ENCODE peak calls at places on chromosome 11, in nine cellular contexts. O is nephron progenitor cell, T is tibial artery, S is colonic mucosa, Y is OCI-LY7, U is tibial nerve, D is A549, A is body of pancreas, J is right lobe of liver. W is an unnamed sample.
A peak's percentile ranks its signal among the peaks of the same experiment; 100 is the strongest.

GRCh38 chr11:29135504-29135903 is 881.3 kb downstream of the KCNA4 start:
- DNase-seq in A (no peak), U (no peak), J (no peak), O (no peak), S (no peak), T (no peak), D (no peak), Y (no peak), W (no peak)

GRCh38 chr11:43987384-43988039 is 45.1 kb downstream of the C11orf96 start:
- DNase-seq in A (peak; percentile 78), Y (no peak), O (peak; percentile 35), D (no peak), J (peak; percentile 86), U (peak; percentile 74), S (peak; percentile 68), T (peak; percentile 97), W (no peak)

GRCh38 chr11:102118937-102119336 is 8.7 kb downstream of the YAP1 start:
- DNase-seq in J (no peak), Y (no peak), T (no peak), A (no peak), O (peak; percentile 31), D (no peak), U (no peak), S (no peak), W (peak; percentile 70)

GRCh38 chr11:112223754-112224532 is 2.3 kb upstream of the PTS start:
- DNase-seq in D (no peak), T (no peak), S (no peak), O (no peak), J (no peak), Y (no peak), A (no peak), U (no peak), W (no peak)

GRCh38 chr11:33885338-33886005 is 6.4 kb downstream of the LMO2 start:
- DNase-seq in D (no peak), Y (no peak), U (no peak), S (no peak), T (no peak), A (no peak), O (no peak), J (no peak), W (no peak)

GRCh38 chr11:69444381-69445130 is 36.9 kb upstream of the LINC01488 start:
- DNase-seq in Y (no peak), J (no peak), T (peak; percentile 85), O (peak; percentile 60), U (peak; percentile 39), S (peak; percentile 41), A (peak; percentile 70), D (no peak), W (peak; percentile 91)

GRCh38 chr11:108624196-108624925 is 30.8 kb upstream of the EXPH5 start:
- DNase-seq in S (peak; percentile 68), U (no peak), D (no peak), J (no peak), A (no peak), T (no peak), O (no peak), Y (no peak), W (no peak)

GRCh38 chr11:60905551-60906113 is 753 bp downstream of the PRPF19 start:
- DNase-seq in S (peak; percentile 44), O (no peak), J (no peak), D (no peak), U (no peak), A (peak; percentile 41), T (no peak), Y (peak; percentile 29), W (no peak)

GRCh38 chr11:70073188-70073817 is 4.8 kb upstream of the ANO1 start:
- DNase-seq in A (no peak), U (no peak), T (no peak), J (peak; percentile 35), D (no peak), O (no peak), Y (no peak), S (no peak), W (peak; percentile 77)

GRCh38 chr11:133710681-133711240 is 134.6 kb downstream of the SPATA19 start:
- DNase-seq in U (no peak), J (no peak), D (no peak), Y (no peak), S (no peak), O (no peak), T (no peak), A (no peak), W (no peak)

GRCh38 chr11:405323-405975 is 9.3 kb downstream of the SIGIRR start:
- DNase-seq in S (peak; percentile 44), A (no peak), O (no peak), T (peak; percentile 75), D (no peak), J (peak; percentile 93), U (no peak), Y (no peak), W (no peak)
- TF ChIP-seq CTCF in S (no peak), A (peak; percentile 4), O (no peak), T (no peak), D (peak; percentile 8), J (peak; percentile 52), U (no peak), Y (no peak), W (peak; percentile 13)

GRCh38 chr11:72497731-72498130 is 63.4 kb upstream of the CLPB start:
- DNase-seq in T (no peak), O (no peak), S (no peak), D (no peak), J (no peak), U (no peak), A (no peak), Y (no peak), W (no peak)
- TF ChIP-seq CTCF in T (no peak), O (no peak), S (no peak), D (no peak), J (no peak), U (no peak), A (no peak), Y (no peak), W (no peak)

DNA sequence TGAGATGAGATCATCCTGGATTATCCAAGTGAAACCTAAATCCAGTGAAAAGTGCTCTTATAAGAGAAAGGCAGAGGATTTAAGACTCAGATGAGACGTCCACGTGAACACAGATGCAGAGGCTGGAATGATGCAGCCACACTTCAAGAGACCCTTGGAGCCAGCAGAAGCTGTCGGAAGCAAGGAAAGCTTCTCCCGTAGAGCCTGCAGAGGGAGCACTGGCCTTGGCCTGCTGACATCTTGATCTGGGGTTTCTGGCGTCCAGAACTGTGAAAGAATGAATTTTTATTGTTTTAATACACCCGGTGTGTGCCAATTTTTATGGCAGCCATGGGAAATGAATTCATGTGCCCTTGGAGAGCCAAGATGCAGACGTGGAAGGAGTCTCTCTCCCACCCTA is 407.0 kb upstream of the B3GAT1 start:
- DNase-seq in D (no peak), Y (no peak), O (no peak), J (no peak), A (no peak), U (no peak), T (no peak), S (no peak), W (peak; percentile 73)
- TF ChIP-seq CTCF in D (no peak), Y (no peak), O (peak; percentile 45), J (no peak), A (no peak), U (no peak), T (no peak), S (no peak), W (peak; percentile 81)

GRCh38 chr11:17932472-17932871 is 80.4 kb downstream of the SERGEF start:
- DNase-seq in A (no peak), D (no peak), J (no peak), Y (no peak), O (no peak), S (no peak), U (no peak), T (no peak), W (no peak)
- TF ChIP-seq CTCF in A (no peak), D (peak; percentile 8), J (no peak), Y (peak; percentile 47), O (no peak), S (no peak), U (no peak), T (no peak), W (peak; percentile 59)

DNA sequence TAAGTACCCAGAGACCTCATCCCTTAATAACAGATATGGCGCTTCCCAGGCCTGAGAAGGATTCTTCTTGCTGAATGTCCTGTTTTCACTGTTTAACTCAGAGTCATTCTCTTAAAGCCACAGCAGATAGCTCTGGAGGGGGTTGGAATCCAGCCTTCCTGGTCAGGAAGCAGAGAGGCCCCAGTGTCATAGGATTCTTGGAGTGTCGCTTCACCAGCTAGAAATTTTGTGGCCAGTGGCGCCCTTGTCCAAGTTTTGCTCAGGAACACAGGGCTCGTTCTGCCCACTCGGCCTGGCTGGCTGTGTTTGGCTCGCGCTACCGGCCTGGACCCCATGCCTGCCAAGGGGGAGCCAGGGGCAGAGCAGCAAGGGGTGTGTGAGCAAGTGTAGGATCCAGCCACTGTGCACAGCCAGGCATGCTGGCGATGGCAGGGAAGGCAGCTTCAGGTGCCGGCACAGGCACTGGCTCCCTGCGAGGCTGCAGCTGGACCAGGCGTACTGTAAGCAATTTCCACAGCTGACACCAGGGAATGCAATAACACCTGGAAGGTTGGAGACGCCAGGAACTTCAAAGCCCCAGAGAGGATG is 214.8 kb upstream of the SESN3 start:
- DNase-seq in J (no peak), S (no peak), D (no peak), O (no peak), Y (no peak), A (no peak), U (no peak), T (no peak), W (peak; percentile 51)
- TF ChIP-seq CTCF in J (no peak), S (no peak), D (no peak), O (no peak), Y (no peak), A (no peak), U (no peak), T (no peak), W (no peak)

DNA sequence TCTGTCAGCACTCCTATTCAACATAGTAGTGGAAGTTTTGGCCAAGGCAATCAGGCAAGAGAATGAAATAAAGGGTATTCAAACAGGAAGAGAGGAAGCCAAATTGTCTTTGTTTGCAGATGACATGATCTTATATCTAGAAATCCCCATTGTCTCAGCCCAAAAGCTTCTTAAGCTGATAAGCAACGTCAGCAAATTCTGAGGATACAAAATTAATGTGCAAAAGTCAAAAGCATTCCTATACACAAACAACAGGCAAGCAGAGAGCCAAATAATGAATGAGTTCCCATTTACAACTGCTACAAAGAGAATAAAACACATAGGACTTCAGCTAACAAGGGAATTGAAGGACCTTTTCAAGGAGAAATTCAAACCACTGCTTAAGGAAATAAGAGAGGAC is 280.4 kb upstream of the LUZP2 start:
- DNase-seq in O (no peak), J (no peak), S (no peak), T (no peak), Y (no peak), D (no peak), U (no peak), A (no peak), W (no peak)
- TF ChIP-seq CTCF in O (no peak), J (no peak), S (no peak), T (no peak), Y (no peak), D (no peak), U (no peak), A (no peak), W (no peak)